ENCODE peak calls at places on chromosomes 3 and 15, in ten cellular contexts. One of them, this sample, is unnamed.

GRCh38 chr3:142568393-142569017 is 10.0 kb downstream of the ATR start:
- DNase-seq in pancreas: peak; percentile 33
- DNase-seq in HL-60: no peak
- DNase-seq in colonic mucosa: no peak
- DNase-seq in aorta: no peak
- DNase-seq in WERI-Rb-1: peak; percentile 18
- DNase-seq in upper lobe of right lung: no peak
- DNase-seq in ovary: no peak
- DNase-seq in PC-3: no peak
- DNase-seq in Caco-2: no peak
- DNase-seq in this sample: peak; percentile 75

GRCh38 chr3:59185586-59186381 is 136.0 kb upstream of the CFAP20DC start:
- DNase-seq in Caco-2: no peak
- DNase-seq in pancreas: no peak
- DNase-seq in HL-60: no peak
- DNase-seq in PC-3: peak; percentile 28
- DNase-seq in aorta: no peak
- DNase-seq in WERI-Rb-1: no peak
- DNase-seq in upper lobe of right lung: no peak
- DNase-seq in colonic mucosa: no peak
- DNase-seq in ovary: no peak
- DNase-seq in this sample: no peak

GRCh38 chr3:146065573-146066006 is 95.4 kb downstream of the PLOD2 start:
- DNase-seq in PC-3: peak; percentile 82
- DNase-seq in ovary: no peak
- DNase-seq in colonic mucosa: peak; percentile 35
- DNase-seq in pancreas: no peak
- DNase-seq in WERI-Rb-1: no peak
- DNase-seq in Caco-2: no peak
- DNase-seq in upper lobe of right lung: no peak
- DNase-seq in aorta: no peak
- DNase-seq in HL-60: peak; percentile 4
- DNase-seq in this sample: no peak

GRCh38 chr3:188819939-188820338 is 351.8 kb upstream of the TPRG1 start:
- DNase-seq in Caco-2: no peak
- DNase-seq in aorta: no peak
- DNase-seq in pancreas: no peak
- DNase-seq in colonic mucosa: no peak
- DNase-seq in HL-60: peak; percentile 67
- DNase-seq in WERI-Rb-1: no peak
- DNase-seq in PC-3: no peak
- DNase-seq in upper lobe of right lung: no peak
- DNase-seq in ovary: no peak
- DNase-seq in this sample: no peak

GRCh38 chr15:68584704-68585573 is 6.1 kb downstream of the CORO2B start:
- DNase-seq in HL-60: no peak
- DNase-seq in PC-3: no peak
- DNase-seq in upper lobe of right lung: no peak
- DNase-seq in WERI-Rb-1: no peak
- DNase-seq in ovary: no peak
- DNase-seq in pancreas: no peak
- DNase-seq in colonic mucosa: no peak
- DNase-seq in aorta: peak; percentile 33
- DNase-seq in Caco-2: no peak
- DNase-seq in this sample: no peak

GRCh38 chr3:79367066-79367465 is 400.7 kb downstream of the ROBO1 start:
- DNase-seq in WERI-Rb-1: no peak
- DNase-seq in pancreas: no peak
- DNase-seq in aorta: no peak
- DNase-seq in HL-60: no peak
- DNase-seq in colonic mucosa: no peak
- DNase-seq in Caco-2: no peak
- DNase-seq in upper lobe of right lung: no peak
- DNase-seq in ovary: no peak
- DNase-seq in PC-3: peak; percentile 11
- DNase-seq in this sample: no peak

GRCh38 chr3:186930639-186931486 is 537 bp downstream of the ST6GAL1 start:
- DNase-seq in WERI-Rb-1: peak; percentile 82
- DNase-seq in Caco-2: peak; percentile 67
- DNase-seq in PC-3: peak; percentile 62
- DNase-seq in upper lobe of right lung: peak; percentile 88
- DNase-seq in colonic mucosa: peak; percentile 71
- DNase-seq in HL-60: peak; percentile 58
- DNase-seq in ovary: peak; percentile 34
- DNase-seq in pancreas: peak; percentile 40
- DNase-seq in aorta: peak; percentile 87
- DNase-seq in this sample: peak; percentile 90

GRCh38 chr15:98772895-98773294 is 124.6 kb downstream of the IGF1R start:
- DNase-seq in pancreas: no peak
- DNase-seq in PC-3: no peak
- DNase-seq in colonic mucosa: no peak
- DNase-seq in aorta: no peak
- DNase-seq in WERI-Rb-1: no peak
- DNase-seq in upper lobe of right lung: no peak
- DNase-seq in Caco-2: no peak
- DNase-seq in HL-60: no peak
- DNase-seq in ovary: no peak
- DNase-seq in this sample: no peak

GRCh38 chr3:197795200-197795599 is 4.1 kb downstream of the LRCH3 start:
- DNase-seq in upper lobe of right lung: no peak
- DNase-seq in PC-3: peak; percentile 66
- DNase-seq in Caco-2: no peak
- DNase-seq in ovary: no peak
- DNase-seq in aorta: no peak
- DNase-seq in pancreas: no peak
- DNase-seq in colonic mucosa: no peak
- DNase-seq in HL-60: no peak
- DNase-seq in WERI-Rb-1: no peak
- DNase-seq in this sample: no peak

GRCh38 chr15:48560321-48561051 is 85.0 kb downstream of the FBN1 start:
- DNase-seq in ovary: no peak
- DNase-seq in upper lobe of right lung: no peak
- DNase-seq in WERI-Rb-1: no peak
- DNase-seq in HL-60: no peak
- DNase-seq in pancreas: no peak
- DNase-seq in aorta: no peak
- DNase-seq in PC-3: no peak
- DNase-seq in colonic mucosa: no peak
- DNase-seq in Caco-2: no peak
- DNase-seq in this sample: no peak

GRCh38 chr15:94026458-94026967 is 204.8 kb upstream of the MCTP2 start:
- DNase-seq in pancreas: no peak
- DNase-seq in colonic mucosa: no peak
- DNase-seq in PC-3: peak; percentile 65
- DNase-seq in aorta: no peak
- DNase-seq in WERI-Rb-1: no peak
- DNase-seq in Caco-2: peak; percentile 44
- DNase-seq in ovary: no peak
- DNase-seq in HL-60: no peak
- DNase-seq in upper lobe of right lung: no peak
- DNase-seq in this sample: no peak

GRCh38 chr15:73375755-73376305 is 7.1 kb upstream of the HCN4 start:
- DNase-seq in pancreas: no peak
- DNase-seq in Caco-2: no peak
- DNase-seq in HL-60: no peak
- DNase-seq in aorta: no peak
- DNase-seq in upper lobe of right lung: no peak
- DNase-seq in PC-3: peak; percentile 12
- DNase-seq in ovary: no peak
- DNase-seq in WERI-Rb-1: no peak
- DNase-seq in colonic mucosa: no peak
- DNase-seq in this sample: peak; percentile 46

GRCh38 chr3:23723930-23724329 is 81.8 kb upstream of the UBE2E1 start:
- DNase-seq in aorta: no peak
- DNase-seq in Caco-2: no peak
- DNase-seq in WERI-Rb-1: no peak
- DNase-seq in ovary: no peak
- DNase-seq in PC-3: no peak
- DNase-seq in pancreas: no peak
- DNase-seq in upper lobe of right lung: no peak
- DNase-seq in colonic mucosa: no peak
- DNase-seq in HL-60: peak; percentile 68
- DNase-seq in this sample: no peak

GRCh38 chr3:194844046-194844445 is 158.4 kb downstream of the FAM43A start:
- DNase-seq in PC-3: no peak
- DNase-seq in HL-60: no peak
- DNase-seq in ovary: no peak
- DNase-seq in WERI-Rb-1: no peak
- DNase-seq in Caco-2: no peak
- DNase-seq in pancreas: no peak
- DNase-seq in upper lobe of right lung: no peak
- DNase-seq in colonic mucosa: no peak
- DNase-seq in aorta: no peak
- DNase-seq in this sample: no peak

GRCh38 chr15:80317389-80318169 is 65.6 kb upstream of the CTXND1 start:
- DNase-seq in aorta: no peak
- DNase-seq in WERI-Rb-1: no peak
- DNase-seq in ovary: no peak
- DNase-seq in PC-3: peak; percentile 10
- DNase-seq in pancreas: no peak
- DNase-seq in HL-60: no peak
- DNase-seq in upper lobe of right lung: peak; percentile 27
- DNase-seq in colonic mucosa: no peak
- DNase-seq in Caco-2: no peak
- DNase-seq in this sample: no peak

GRCh38 chr3:109806929-109807328 is 469.6 kb upstream of the DPPA4 start:
- DNase-seq in ovary: no peak
- DNase-seq in colonic mucosa: no peak
- DNase-seq in Caco-2: no peak
- DNase-seq in HL-60: peak; percentile 83
- DNase-seq in PC-3: peak; percentile 77
- DNase-seq in WERI-Rb-1: no peak
- DNase-seq in aorta: no peak
- DNase-seq in pancreas: no peak
- DNase-seq in upper lobe of right lung: no peak
- DNase-seq in this sample: no peak

GRCh38 chr3:140753865-140754754 is 76.2 kb downstream of the TRIM42 start:
- DNase-seq in PC-3: peak; percentile 39
- DNase-seq in WERI-Rb-1: no peak
- DNase-seq in Caco-2: no peak
- DNase-seq in pancreas: no peak
- DNase-seq in HL-60: no peak
- DNase-seq in aorta: no peak
- DNase-seq in upper lobe of right lung: no peak
- DNase-seq in colonic mucosa: no peak
- DNase-seq in ovary: no peak
- DNase-seq in this sample: peak; percentile 22
- H3K27me3 ChIP-seq in PC-3: no peaks in the 10 kb centered on the region
- H3K27me3 ChIP-seq in WERI-Rb-1: no peaks in the 10 kb centered on the region
- H3K27me3 ChIP-seq in Caco-2: no peaks in the 10 kb centered on the region
- H3K27me3 ChIP-seq in pancreas: no peaks in the 10 kb centered on the region
- H3K27me3 ChIP-seq in HL-60: no peaks in the 10 kb centered on the region
- H3K27me3 ChIP-seq in aorta: no peaks in the 10 kb centered on the region
- H3K27me3 ChIP-seq in upper lobe of right lung: no peaks in the 10 kb centered on the region
- H3K27me3 ChIP-seq in colonic mucosa: no peaks in the 10 kb centered on the region
- H3K27me3 ChIP-seq in ovary: no peaks in the 10 kb centered on the region
- H3K27me3 ChIP-seq in this sample: no peaks in the 10 kb centered on the region

GRCh38 chr15:44308415-44308814 is 19.9 kb downstream of the GOLM2 start:
- DNase-seq in HL-60: no peak
- DNase-seq in aorta: no peak
- DNase-seq in pancreas: no peak
- DNase-seq in WERI-Rb-1: no peak
- DNase-seq in colonic mucosa: no peak
- DNase-seq in PC-3: no peak
- DNase-seq in upper lobe of right lung: no peak
- DNase-seq in Caco-2: no peak
- DNase-seq in ovary: no peak
- DNase-seq in this sample: no peak
- H3K4me3 ChIP-seq in HL-60: no peak overlapping the region
- H3K4me3 ChIP-seq in aorta: no peak overlapping the region
- H3K4me3 ChIP-seq in pancreas: no peak overlapping the region
- H3K4me3 ChIP-seq in WERI-Rb-1: no peak overlapping the region
- H3K4me3 ChIP-seq in colonic mucosa: no peak overlapping the region
- H3K4me3 ChIP-seq in PC-3: no peak overlapping the region
- H3K4me3 ChIP-seq in upper lobe of right lung: no peak overlapping the region
- H3K4me3 ChIP-seq in Caco-2: no peak overlapping the region
- H3K4me3 ChIP-seq in ovary: no peak overlapping the region
- H3K4me3 ChIP-seq in this sample: no peak overlapping the region

GRCh38 chr15:65343374-65343981 is 34.3 kb downstream of the IGDCC3 start:
- DNase-seq in upper lobe of right lung: no peak
- DNase-seq in Caco-2: no peak
- DNase-seq in WERI-Rb-1: no peak
- DNase-seq in ovary: no peak
- DNase-seq in HL-60: no peak
- DNase-seq in colonic mucosa: peak; percentile 56
- DNase-seq in aorta: peak; percentile 54
- DNase-seq in pancreas: no peak
- DNase-seq in PC-3: no peak
- DNase-seq in this sample: no peak
- H3K27me3 ChIP-seq in upper lobe of right lung: no peaks in the 10 kb centered on the region
- H3K27me3 ChIP-seq in Caco-2: no peaks in the 10 kb centered on the region
- H3K27me3 ChIP-seq in WERI-Rb-1: no peaks in the 10 kb centered on the region
- H3K27me3 ChIP-seq in ovary: no peaks in the 10 kb centered on the region
- H3K27me3 ChIP-seq in HL-60: peaks cover 9% of the 10 kb centered on the region
- H3K27me3 ChIP-seq in colonic mucosa: no peaks in the 10 kb centered on the region
- H3K27me3 ChIP-seq in aorta: no peaks in the 10 kb centered on the region
- H3K27me3 ChIP-seq in pancreas: no peaks in the 10 kb centered on the region
- H3K27me3 ChIP-seq in PC-3: no peaks in the 10 kb centered on the region
- H3K27me3 ChIP-seq in this sample: no peaks in the 10 kb centered on the region

GRCh38 chr3:29026959-29027358 is 253.9 kb upstream of the RBMS3 start:
- DNase-seq in pancreas: no peak
- DNase-seq in PC-3: peak; percentile 13
- DNase-seq in colonic mucosa: no peak
- DNase-seq in aorta: no peak
- DNase-seq in upper lobe of right lung: no peak
- DNase-seq in ovary: no peak
- DNase-seq in Caco-2: no peak
- DNase-seq in HL-60: no peak
- DNase-seq in WERI-Rb-1: no peak
- DNase-seq in this sample: no peak

GRCh38 chr3:29026301-29026700 is 254.6 kb upstream of the RBMS3 start:
- DNase-seq in HL-60: no peak
- DNase-seq in colonic mucosa: no peak
- DNase-seq in ovary: no peak
- DNase-seq in PC-3: no peak
- DNase-seq in pancreas: no peak
- DNase-seq in upper lobe of right lung: no peak
- DNase-seq in WERI-Rb-1: no peak
- DNase-seq in Caco-2: no peak
- DNase-seq in aorta: no peak
- DNase-seq in this sample: no peak

DNA sequence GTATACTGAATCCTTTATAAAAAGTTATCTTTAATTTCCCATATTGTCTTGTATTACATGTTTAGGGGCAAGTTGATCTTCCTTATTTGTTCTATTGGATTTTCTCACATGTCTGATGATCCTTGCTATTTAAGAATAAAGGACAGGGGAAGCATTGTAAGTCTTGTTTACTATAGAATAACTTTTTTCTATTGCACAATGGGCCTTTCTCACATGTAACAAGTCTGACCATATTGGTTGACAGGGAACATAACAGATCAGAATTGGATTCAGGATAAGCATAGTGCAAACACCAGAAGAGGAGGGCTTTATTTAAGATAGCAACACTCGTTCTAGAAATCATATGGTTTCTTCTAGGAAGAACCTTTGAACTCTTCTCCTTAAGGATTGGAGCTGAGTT is 257.9 kb upstream of the RBMS3 start:
- DNase-seq in pancreas: no peak
- DNase-seq in aorta: no peak
- DNase-seq in HL-60: no peak
- DNase-seq in colonic mucosa: no peak
- DNase-seq in PC-3: no peak
- DNase-seq in ovary: no peak
- DNase-seq in WERI-Rb-1: no peak
- DNase-seq in upper lobe of right lung: no peak
- DNase-seq in Caco-2: no peak
- DNase-seq in this sample: no peak
- H3K4me3 ChIP-seq in pancreas: no peak overlapping the region
- H3K4me3 ChIP-seq in aorta: no peak overlapping the region
- H3K4me3 ChIP-seq in HL-60: no peak overlapping the region
- H3K4me3 ChIP-seq in colonic mucosa: no peak overlapping the region
- H3K4me3 ChIP-seq in PC-3: no peak overlapping the region
- H3K4me3 ChIP-seq in ovary: no peak overlapping the region
- H3K4me3 ChIP-seq in WERI-Rb-1: no peak overlapping the region
- H3K4me3 ChIP-seq in upper lobe of right lung: no peak overlapping the region
- H3K4me3 ChIP-seq in Caco-2: no peak overlapping the region
- H3K4me3 ChIP-seq in this sample: no peak overlapping the region